ENCODE peak calls at places on chromosome 14, in seven cellular contexts. Q, N, U, Y, G, Z and C are unnamed samples.

GRCh38 chr14:58884442-58884841 is 246.7 kb downstream of the DACT1 start:
- DNase-seq in Q (no peak), N (no peak), U (no peak), Y (no peak), G (no peak), Z (no peak), C (no peak)

GRCh38 chr14:95340201-95340697 is 20.5 kb upstream of the CLMN start:
- DNase-seq in Q (peak), N (peak), U (no peak), Y (no peak), G (no peak), Z (no peak), C (no peak)

GRCh38 chr14:67575684-67576083 is 24.4 kb downstream of the PIGH start:
- DNase-seq in Q (no peak), N (no peak), U (peak), Y (no peak), G (peak), Z (no peak), C (no peak)

GRCh38 chr14:51938137-51938536 is 51.2 kb upstream of the RTRAF start:
- DNase-seq in Q (no peak), N (no peak), U (no peak), Y (no peak), G (peak), Z (no peak), C (no peak)

GRCh38 chr14:95690815-95691214 is 4.6 kb downstream of the TCL1B start:
- DNase-seq in Q (no peak), N (no peak), U (no peak), Y (no peak), G (no peak), Z (no peak), C (no peak)

GRCh38 chr14:35883677-35884293 is 57.6 kb downstream of the BRMS1L start:
- DNase-seq in Q (peak), N (no peak), U (no peak), Y (no peak), G (peak), Z (no peak), C (peak)

GRCh38 chr14:69079188-69079742 is 73.7 kb downstream of the DCAF5 start:
- DNase-seq in Q (peak), N (no peak), U (no peak), Y (no peak), G (peak), Z (no peak), C (no peak)

GRCh38 chr14:92453691-92454090 is 59.9 kb upstream of the RIN3 start:
- DNase-seq in Q (no peak), N (no peak), U (no peak), Y (no peak), G (no peak), Z (no peak), C (no peak)

GRCh38 chr14:95311752-95312151 is 8.0 kb downstream of the CLMN start:
- DNase-seq in Q (peak), N (no peak), U (no peak), Y (no peak), G (no peak), Z (no peak), C (no peak)

GRCh38 chr14:61477845-61478438 is 156.6 kb downstream of the PRKCH start:
- DNase-seq in Q (no peak), N (peak), U (peak), Y (no peak), G (peak), Z (peak), C (no peak)

GRCh38 chr14:100736269-100737180 is 9.8 kb downstream of the DLK1 start:
- DNase-seq in Q (no peak), N (no peak), U (peak), Y (no peak), G (no peak), Z (no peak), C (no peak)

GRCh38 chr14:26276757-26277156 is 321.1 kb downstream of the NOVA1 start:
- DNase-seq in Q (no peak), N (no peak), U (no peak), Y (peak), G (no peak), Z (no peak), C (peak)

GRCh38 chr14:90579816-90580215 is 183.0 kb downstream of the CALM1 start:
- DNase-seq in Q (no peak), N (no peak), U (no peak), Y (no peak), G (no peak), Z (no peak), C (no peak)

GRCh38 chr14:68633131-68633991 is 159.5 kb downstream of the ZFP36L1 start:
- DNase-seq in Q (no peak), N (no peak), U (peak), Y (no peak), G (peak), Z (peak), C (no peak)

GRCh38 chr14:96117101-96117897 is 78.1 kb downstream of the C14orf132 start:
- DNase-seq in Q (no peak), N (no peak), U (no peak), Y (no peak), G (no peak), Z (no peak), C (no peak)

GRCh38 chr14:32038876-32039275 is 38.2 kb upstream of the ARHGAP5 start:
- DNase-seq in Q (no peak), N (no peak), U (no peak), Y (no peak), G (no peak), Z (no peak), C (no peak)

GRCh38 chr14:71626281-71626835 is 305.9 kb upstream of the RGS6 start:
- DNase-seq in Q (no peak), N (no peak), U (no peak), Y (no peak), G (peak), Z (no peak), C (no peak)

GRCh38 chr14:52871606-52872005 is 79.2 kb downstream of the FERMT2 start:
- DNase-seq in Q (no peak), N (no peak), U (no peak), Y (no peak), G (no peak), Z (no peak), C (no peak)

GRCh38 chr14:68421116-68421515 is 371.8 kb downstream of the ZFP36L1 start:
- DNase-seq in Q (no peak), N (no peak), U (no peak), Y (no peak), G (no peak), Z (no peak), C (no peak)

GRCh38 chr14:61585598-61586538 is 109.4 kb upstream of the HIF1A start:
- DNase-seq in Q (no peak), N (peak), U (peak), Y (no peak), G (peak), Z (peak), C (no peak)

GRCh38 chr14:58152569-58152857 is 500 bp upstream of the ARMH4 start:
- DNase-seq in Q (no peak), N (no peak), U (no peak), Y (no peak), G (no peak), Z (no peak), C (no peak)

GRCh38 chr14:38623661-38624060 is 367.8 kb upstream of the CLEC14A start:
- DNase-seq in Q (no peak), N (no peak), U (no peak), Y (no peak), G (no peak), Z (no peak), C (no peak)

GRCh38 chr14:38616959-38617358 is 361.1 kb upstream of the CLEC14A start:
- DNase-seq in Q (no peak), N (peak), U (no peak), Y (no peak), G (no peak), Z (no peak), C (no peak)

DNA sequence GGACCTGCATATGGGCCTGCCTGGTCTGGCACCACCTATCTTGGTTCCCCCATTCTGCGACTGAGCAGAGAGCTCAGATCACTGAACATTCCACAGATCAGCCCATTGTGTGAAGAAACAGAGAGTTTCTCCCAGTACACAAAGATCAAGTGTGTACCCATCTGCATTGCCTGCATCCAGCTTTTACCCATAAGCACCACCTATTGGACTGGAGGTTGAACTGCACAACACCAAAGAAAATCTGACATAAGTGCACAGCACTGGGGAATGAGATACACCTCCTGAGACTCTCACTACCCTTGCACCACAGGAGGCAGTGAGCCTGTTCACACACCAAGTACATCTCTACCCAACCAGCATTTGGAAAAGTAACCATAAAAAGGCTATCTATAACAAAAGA is 362.6 kb upstream of the CLEC14A start:
- DNase-seq in Q (no peak), N (no peak), U (no peak), Y (no peak), G (no peak), Z (no peak), C (no peak)
- TF ChIP-seq CTCF in Q (no peak), N (no peak), U (no peak), Y (no peak), G (peak), Z (no peak), C (no peak)

GRCh38 chr14:22835505-22835904 is 880 bp upstream of the MMP14 start:
- DNase-seq in Q (no peak), N (no peak), U (no peak), Y (no peak), G (no peak), Z (no peak), C (no peak)

GRCh38 chr14:22837750-22838538 is 1.6 kb downstream of the MMP14 start:
- DNase-seq in Q (no peak), N (no peak), U (peak), Y (peak), G (peak), Z (peak), C (no peak)

GRCh38 chr14:22836301-22837058 is at the start of gene MMP14:
- DNase-seq in Q (no peak), N (peak), U (peak), Y (peak), G (peak), Z (peak), C (peak)

GRCh38 chr14:22838631-22839041 is 2.3 kb downstream of the MMP14 start:
- DNase-seq in Q (no peak), N (no peak), U (no peak), Y (no peak), G (peak), Z (peak), C (no peak)

GRCh38 chr14:22837059-22837749 is 819 bp downstream of the MMP14 start:
- DNase-seq in Q (no peak), N (no peak), U (peak), Y (peak), G (peak), Z (peak), C (peak)
- TF ChIP-seq CTCF in Q (no peak), N (no peak), U (no peak), Y (no peak), G (no peak), Z (no peak), C (no peak)

DNA sequence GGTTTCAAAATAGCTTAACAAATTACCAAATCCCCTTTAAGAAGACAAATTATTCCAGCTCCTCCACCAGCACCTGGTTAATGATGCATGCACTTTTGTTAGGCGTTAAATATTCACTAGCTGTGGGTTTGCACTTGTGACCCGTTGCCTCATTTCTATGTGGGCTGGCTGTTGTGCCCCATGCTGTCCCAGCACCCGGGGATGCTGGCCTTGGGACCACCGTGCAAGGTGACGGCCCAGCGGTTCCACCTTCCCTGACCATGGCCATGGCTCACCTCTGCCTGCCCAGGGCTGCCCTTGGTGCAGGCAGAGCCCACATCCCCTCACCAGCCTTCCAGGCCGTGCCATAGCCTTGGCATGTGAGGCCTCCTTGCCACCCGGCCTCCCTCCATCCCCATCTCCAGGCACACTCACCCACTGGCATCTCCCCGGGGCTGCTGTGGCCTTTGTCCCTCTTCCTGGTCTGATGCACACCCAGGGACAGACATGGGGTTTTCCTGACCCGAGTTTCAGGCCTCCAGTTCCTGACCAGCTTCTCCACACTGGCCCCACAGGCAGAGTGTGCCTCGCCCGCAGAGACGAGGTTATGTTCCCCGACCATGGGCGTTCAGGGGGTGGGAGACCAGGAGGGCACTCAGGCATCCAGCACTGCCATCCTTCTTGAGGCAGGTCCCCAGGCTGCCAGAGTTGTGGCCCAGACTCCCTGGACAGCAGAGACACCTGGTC is 20.4 kb upstream of the C14orf180 start:
- DNase-seq in Q (no peak), N (no peak), U (no peak), Y (no peak), G (no peak), Z (no peak), C (peak)
- TF ChIP-seq CTCF in Q (no peak), N (no peak), U (no peak), Y (no peak), G (no peak), Z (no peak), C (no peak)

GRCh38 chr14:106874365-106874764 is 1348.0 kb downstream of the TMEM121 start:
- DNase-seq in Q (no peak), N (no peak), U (no peak), Y (no peak), G (no peak), Z (no peak), C (no peak)

GRCh38 chr14:106876711-106877110 is 1350.3 kb downstream of the TMEM121 start:
- DNase-seq in Q (no peak), N (no peak), U (no peak), Y (no peak), G (no peak), Z (no peak), C (no peak)

GRCh38 chr14:106877527-106877926 is 1351.1 kb downstream of the TMEM121 start:
- DNase-seq in Q (no peak), N (no peak), U (no peak), Y (no peak), G (no peak), Z (no peak), C (no peak)

GRCh38 chr14:106875503-106875902 is 1349.1 kb downstream of the TMEM121 start:
- DNase-seq in Q (no peak), N (no peak), U (no peak), Y (no peak), G (no peak), Z (no peak), C (no peak)

GRCh38 chr14:106872619-106873446 is 1346.5 kb downstream of the TMEM121 start:
- DNase-seq in Q (peak), N (peak), U (no peak), Y (no peak), G (no peak), Z (peak), C (no peak)
- TF ChIP-seq CTCF in Q (peak), N (peak), U (no peak), Y (peak), G (peak), Z (peak), C (no peak)

GRCh38 chr14:74922752-74923401 is at the start of gene RPS6KL1:
- DNase-seq in Q (peak), N (peak), U (peak), Y (peak), G (peak), Z (peak), C (peak)
- TF ChIP-seq CTCF in Q (no peak), N (no peak), U (no peak), Y (no peak), G (no peak), Z (no peak), C (no peak)

GRCh38 chr14:41868396-41868795 is 261.7 kb downstream of the LRFN5 start:
- DNase-seq in Q (no peak), N (no peak), U (no peak), Y (no peak), G (peak), Z (no peak), C (no peak)
- TF ChIP-seq CTCF in Q (no peak), N (no peak), U (no peak), Y (no peak), G (no peak), Z (no peak), C (no peak)

GRCh38 chr14:38366374-38366773 is 110.5 kb upstream of the CLEC14A start:
- DNase-seq in Q (no peak), N (no peak), U (no peak), Y (no peak), G (peak), Z (no peak), C (no peak)
- TF ChIP-seq CTCF in Q (no peak), N (no peak), U (no peak), Y (no peak), G (no peak), Z (no peak), C (no peak)